ENCODE peak calls at places on chromosome 4, in six cellular contexts. Z is PC-3, H is GM23248, O is GM23338, Y is SK-N-SH, W is MM.1S. P is an unnamed sample. For H3F3A, H3K4me1 and H4K20me1, the result is how much of the 10 kb centered on the place peaks cover.

GRCh38 chr4:164648151-164648848 is 105.6 kb upstream of the SMIM31 start:
- DNase-seq in Z (peak), H (peak), O (no peak), Y (no peak), W (no peak), P (no peak)

GRCh38 chr4:83850435-83850834 is 314.5 kb downstream of the GPAT3 start:
- DNase-seq in Z (peak), H (peak), O (peak), Y (no peak), W (no peak), P (no peak)

GRCh38 chr4:712916-713632 is 7.4 kb downstream of the PCGF3 start:
- DNase-seq in Z (no peak), H (no peak), O (no peak), Y (no peak), W (no peak), P (no peak)

GRCh38 chr4:118284169-118284568 is 68.6 kb downstream of the PRSS12 start:
- DNase-seq in Z (no peak), H (no peak), O (no peak), Y (no peak), W (no peak), P (no peak)

GRCh38 chr4:55547461-55547770 is 707 bp upstream of the CLOCK start:
- DNase-seq in Z (no peak), H (no peak), O (peak), Y (peak), W (no peak), P (peak)

GRCh38 chr4:105248613-105249012 is 101.9 kb downstream of the TET2 start:
- DNase-seq in Z (no peak), H (no peak), O (no peak), Y (no peak), W (no peak), P (no peak)

GRCh38 chr4:128006592-128006991 is 41.4 kb downstream of the ABHD18 start:
- DNase-seq in Z (no peak), H (peak), O (no peak), Y (no peak), W (no peak), P (no peak)

GRCh38 chr4:112348488-112349158 is 51.5 kb downstream of the ALPK1 start:
- DNase-seq in Z (peak), H (peak), O (peak), Y (peak), W (no peak), P (peak)

GRCh38 chr4:128286474-128287158 is 997 bp downstream of the PGRMC2 start:
- DNase-seq in Z (peak), H (peak), O (peak), Y (peak), W (peak), P (peak)

GRCh38 chr4:85879518-85879917 is 404.6 kb downstream of the ARHGAP24 start:
- DNase-seq in Z (no peak), H (no peak), O (no peak), Y (no peak), W (no peak), P (no peak)

GRCh38 chr4:15717647-15718416 is 15.0 kb downstream of the BST1 start:
- DNase-seq in Z (no peak), H (peak), O (no peak), Y (no peak), W (no peak), P (no peak)

GRCh38 chr4:109472343-109472761 is 38.7 kb downstream of the SEC24B start:
- DNase-seq in Z (peak), H (peak), O (no peak), Y (no peak), W (no peak), P (no peak)

GRCh38 chr4:86664959-86665358 is 70.8 kb downstream of the PTPN13 start:
- DNase-seq in Z (peak), H (peak), O (peak), Y (no peak), W (no peak), P (no peak)

GRCh38 chr4:28976369-28976768 is 1743.8 kb upstream of the PCDH7 start:
- DNase-seq in Z (no peak), H (no peak), O (no peak), Y (no peak), W (no peak), P (no peak)

GRCh38 chr4:156638925-156639605 is 332.5 kb downstream of the PDGFC start:
- DNase-seq in Z (peak), H (peak), O (no peak), Y (no peak), W (no peak), P (no peak)

GRCh38 chr4:76216975-76217814 is 3.6 kb upstream of the SCARB2 start:
- DNase-seq in Z (peak), H (no peak), O (peak), Y (no peak), W (no peak), P (no peak)

GRCh38 chr4:152112887-152113286 is 352.1 kb upstream of the GATB start:
- DNase-seq in Z (no peak), H (no peak), O (no peak), Y (no peak), W (peak), P (no peak)

GRCh38 chr4:7041851-7042696 is 1.1 kb upstream of the TADA2B start:
- DNase-seq in Z (peak), H (no peak), O (peak), Y (peak), W (no peak), P (peak)

GRCh38 chr4:151199496-151200190 is 77.3 kb upstream of the PRSS48 start:
- DNase-seq in Z (no peak), H (peak), O (no peak), Y (no peak), W (no peak), P (peak)

GRCh38 chr4:102638621-102639020 is 122.1 kb downstream of the MANBA start:
- DNase-seq in Z (no peak), H (no peak), O (no peak), Y (no peak), W (no peak), P (no peak)

GRCh38 chr4:15202481-15202880 is 200.2 kb downstream of the CPEB2 start:
- DNase-seq in Z (no peak), H (peak), O (no peak), Y (no peak), W (no peak), P (no peak)

DNA sequence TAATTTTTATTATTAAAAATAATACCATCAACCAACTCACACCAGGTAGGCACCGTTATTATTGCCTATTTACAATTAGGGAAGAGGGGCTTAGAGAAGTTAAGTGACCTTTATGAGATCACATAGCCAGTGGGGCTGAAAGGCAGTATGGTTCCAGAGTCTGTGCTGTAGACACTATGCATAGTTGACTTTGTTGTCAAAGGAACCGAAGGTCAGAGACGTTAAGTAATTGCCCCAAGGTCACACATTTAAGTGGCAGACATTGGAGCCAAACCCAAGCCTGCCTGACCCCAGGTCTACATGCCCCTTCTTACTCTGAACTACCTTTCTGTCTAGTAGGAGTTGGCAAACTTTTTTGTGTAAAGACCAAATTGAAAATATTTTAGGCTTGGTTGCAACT is 36.4 kb downstream of the RHOH start:
- DNase-seq in Z (no peak), H (no peak), O (no peak), Y (no peak), W (no peak), P (no peak)
- H3F3A ChIP-seq in Z (under half), H (under half), O (under half), Y (under half), W (under half), P (under half)

DNA sequence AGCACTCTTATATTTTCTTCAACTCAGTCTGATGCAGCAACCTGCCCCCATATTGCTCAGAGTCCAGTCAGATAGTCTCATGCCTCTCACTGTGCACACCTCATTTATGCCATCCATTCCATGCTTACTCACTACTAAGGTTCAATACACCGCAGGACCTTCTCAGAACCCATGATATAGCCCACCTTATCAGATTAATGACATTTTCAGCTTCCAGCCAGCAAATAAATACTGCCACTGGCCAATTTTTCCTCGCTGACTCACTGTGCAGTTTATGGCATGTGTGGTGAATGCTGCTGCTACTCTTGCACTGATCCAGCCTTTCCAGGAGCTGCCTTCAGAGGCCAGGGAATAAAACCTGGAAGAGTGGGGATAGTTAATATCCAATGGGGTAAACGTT is 380.6 kb upstream of the SPOCK3 start:
- DNase-seq in Z (peak), H (no peak), O (no peak), Y (no peak), W (no peak), P (no peak)
- H3K4me1 ChIP-seq in Z (under half), H (under half), O (under half), Y (under half), W (under half), P (under half)

GRCh38 chr4:2255501-2256155 is 6.3 kb downstream of the MXD4 start:
- DNase-seq in Z (no peak), H (no peak), O (peak), Y (peak), W (no peak), P (no peak)
- H4K20me1 ChIP-seq in Z (under half), H (under half), O (under half), Y (half or more), W (under half), P (half or more)

GRCh38 chr4:40204507-40205258 is 7.9 kb downstream of the RHOH start:
- DNase-seq in Z (no peak), H (no peak), O (no peak), Y (no peak), W (peak), P (no peak)
- H3F3A ChIP-seq in Z (under half), H (under half), O (under half), Y (under half), W (half or more), P (under half)

GRCh38 chr4:147739239-147739823 is 7.4 kb downstream of the ARHGAP10 start:
- DNase-seq in Z (no peak), H (no peak), O (peak), Y (no peak), W (no peak), P (no peak)
- H3K4me1 ChIP-seq in Z (under half), H (under half), O (under half), Y (under half), W (under half), P (under half)